ENCODE peak calls at places on chromosomes 12 and 14, in five cellular contexts. X is esophagus squamous epithelium, S is tibial artery, E is thoracic aorta, A is brain microvascular endothelial cell. L is an unnamed sample.
A peak's percentile ranks its signal among the peaks of the same experiment; 100 is the strongest.

GRCh38 chr14:69242311-69243224 is 17.4 kb upstream of the GALNT16 start:
- DNase-seq in X (no peak), S (peak; percentile 75), A (peak; percentile 81), E (no peak), L (peak; percentile 47)

GRCh38 chr14:51844482-51844881 is 15.9 kb upstream of the GNG2 start:
- DNase-seq in S (no peak), X (no peak), A (no peak), E (no peak), L (no peak)

GRCh38 chr14:93691042-93691780 is 97.1 kb downstream of the PRIMA1 start:
- DNase-seq in X (no peak), E (no peak), A (no peak), S (no peak), L (no peak)

GRCh38 chr12:47797432-47797831 is 22.3 kb downstream of the HDAC7 start:
- DNase-seq in E (no peak), A (no peak), X (no peak), S (no peak), L (no peak)

GRCh38 chr14:74804219-74804825 is 41.2 kb downstream of the YLPM1 start:
- DNase-seq in X (no peak), A (peak; percentile 40), E (no peak), S (no peak), L (peak; percentile 59)

GRCh38 chr12:3381059-3382047 is 109.7 kb upstream of the PRMT8 start:
- DNase-seq in S (no peak), E (no peak), A (no peak), X (no peak), L (no peak)

GRCh38 chr12:89951694-89952060 is 243.0 kb upstream of the ATP2B1 start:
- DNase-seq in E (no peak), X (no peak), A (no peak), S (no peak), L (no peak)

GRCh38 chr14:61502459-61503093 is 181.2 kb downstream of the PRKCH start:
- DNase-seq in S (no peak), E (no peak), A (no peak), X (no peak), L (no peak)

GRCh38 chr14:98605043-98605442 is 667.0 kb downstream of the BCL11B start:
- DNase-seq in E (no peak), X (no peak), A (no peak), S (no peak), L (no peak)

GRCh38 chr12:132014092-132014914 is 64.6 kb downstream of the EP400 start:
- DNase-seq in S (peak; percentile 54), A (no peak), X (no peak), E (no peak), L (no peak)

GRCh38 chr12:59030415-59030814 is 110.1 kb upstream of the LRIG3 start:
- DNase-seq in S (no peak), A (no peak), X (no peak), E (no peak), L (no peak)

GRCh38 chr14:83164016-83164415 is 1630.4 kb upstream of the SEL1L start:
- DNase-seq in E (no peak), S (no peak), A (peak; percentile 57), X (no peak), L (no peak)

GRCh38 chr14:28308727-28309126 is 457.9 kb upstream of the FOXG1 start:
- DNase-seq in E (no peak), A (peak; percentile 61), S (no peak), X (no peak), L (peak; percentile 0)

GRCh38 chr14:40909906-40910305 is 696.8 kb upstream of the LRFN5 start:
- DNase-seq in E (no peak), S (no peak), A (no peak), X (no peak), L (no peak)

GRCh38 chr14:30710870-30711269 is 88.8 kb downstream of the SCFD1 start:
- DNase-seq in E (no peak), A (no peak), X (no peak), S (no peak), L (no peak)

GRCh38 chr14:99120147-99121026 is 151.6 kb downstream of the BCL11B start:
- DNase-seq in E (no peak), S (peak; percentile 49), A (no peak), X (no peak), L (no peak)

GRCh38 chr14:65628664-65629063 is 216.1 kb downstream of the FUT8 start:
- DNase-seq in A (no peak), E (no peak), X (no peak), S (no peak), L (no peak)
- H3K36me3 ChIP-seq in A (no peaks in the 10 kb centered on the region), E (no peaks in the 10 kb centered on the region), X (no peaks in the 10 kb centered on the region), S (peaks cover 10% of the 10 kb centered on the region), L (peaks cover 13% of the 10 kb centered on the region)

GRCh38 chr14:59217011-59217410 is 28.5 kb downstream of the DAAM1 start:
- DNase-seq in A (no peak), S (no peak), E (no peak), X (no peak), L (no peak)
- H3K36me3 ChIP-seq in A (no peaks in the 10 kb centered on the region), S (no peaks in the 10 kb centered on the region), E (no peaks in the 10 kb centered on the region), X (no peaks in the 10 kb centered on the region), L (no peaks in the 10 kb centered on the region)

DNA sequence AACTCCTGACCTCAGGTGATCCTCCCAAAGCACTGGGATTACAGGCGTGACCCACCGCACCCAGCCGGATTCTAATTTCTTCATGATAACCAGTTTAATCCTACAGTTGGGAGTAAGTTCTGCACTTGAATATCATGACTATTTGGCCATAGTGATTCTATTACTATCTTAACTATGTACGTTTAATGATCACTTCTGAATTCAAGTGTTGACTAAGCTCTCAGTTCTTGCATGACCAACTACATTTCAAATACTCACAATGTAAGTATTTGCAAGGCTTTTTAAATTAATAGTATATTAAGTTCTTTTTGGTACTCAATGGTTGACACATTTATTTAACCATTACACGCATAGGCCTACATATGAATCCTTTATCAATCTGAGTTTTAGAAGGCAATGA is 17.4 kb upstream of the VPS33A start:
- DNase-seq in A (no peak), E (no peak), X (no peak), S (no peak), L (no peak)
- H3K36me3 ChIP-seq in A (peaks cover 8% of the 10 kb centered on the region), E (peaks cover 8% of the 10 kb centered on the region), X (peaks cover 5% of the 10 kb centered on the region), S (peaks cover 32% of the 10 kb centered on the region), L (no peaks in the 10 kb centered on the region)

GRCh38 chr12:102080842-102081241 is 19.1 kb upstream of the WASHC3 start:
- DNase-seq in S (no peak), E (no peak), X (no peak), A (no peak), L (no peak)
- H3K36me3 ChIP-seq in S (peaks cover 28% of the 10 kb centered on the region), E (peaks cover 17% of the 10 kb centered on the region), X (peaks cover 3% of the 10 kb centered on the region), A (peaks cover 9% of the 10 kb centered on the region), L (peaks cover 25% of the 10 kb centered on the region)

GRCh38 chr12:123329799-123330198 is 34.8 kb downstream of the SBNO1 start:
- DNase-seq in X (no peak), S (no peak), A (no peak), E (no peak), L (no peak)

GRCh38 chr12:123336530-123336929 is 28.1 kb downstream of the SBNO1 start:
- DNase-seq in S (no peak), X (no peak), A (no peak), E (no peak), L (no peak)

GRCh38 chr12:123337053-123337452 is 27.6 kb downstream of the SBNO1 start:
- DNase-seq in A (no peak), S (no peak), X (no peak), E (no peak), L (no peak)

DNA sequence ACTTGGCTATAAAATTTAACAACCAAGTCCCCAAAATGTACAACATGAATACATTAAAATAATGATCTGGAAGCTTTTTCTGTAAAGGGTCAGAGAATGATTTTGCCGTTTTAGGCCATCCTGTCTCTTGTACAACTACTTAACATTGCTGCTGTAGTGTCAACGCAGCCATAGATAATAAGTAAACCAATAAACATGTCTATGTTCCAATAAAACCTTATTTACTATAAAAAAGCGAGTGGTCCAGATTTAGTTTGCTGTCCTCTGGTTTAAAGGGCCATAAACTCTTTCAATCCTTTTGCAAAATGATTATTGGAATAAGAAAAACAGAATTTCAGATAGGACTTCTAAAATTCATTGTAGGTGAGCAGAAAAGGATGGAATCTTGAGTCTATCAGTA is 29.2 kb downstream of the SBNO1 start:
- DNase-seq in S (no peak), X (no peak), A (no peak), E (no peak), L (no peak)
- H3K36me3 ChIP-seq in S (peaks cover 41% of the 10 kb centered on the region), X (peaks cover 7% of the 10 kb centered on the region), A (peaks cover 62% of the 10 kb centered on the region), E (peaks cover 35% of the 10 kb centered on the region), L (peaks cover 23% of the 10 kb centered on the region)

GRCh38 chr12:68636268-68636667 is 25.6 kb downstream of the RAP1B start:
- DNase-seq in X (no peak), A (peak; percentile 28), S (no peak), E (no peak), L (peak; percentile 10)

GRCh38 chr12:68641138-68641537 is 30.4 kb downstream of the RAP1B start:
- DNase-seq in E (no peak), A (no peak), S (no peak), X (no peak), L (no peak)

GRCh38 chr12:68639396-68639767 is 28.7 kb downstream of the RAP1B start:
- DNase-seq in S (no peak), E (no peak), X (no peak), A (no peak), L (no peak)

GRCh38 chr12:68638171-68638570 is 27.5 kb downstream of the RAP1B start:
- DNase-seq in S (no peak), E (no peak), A (no peak), X (no peak), L (no peak)

GRCh38 chr12:68638721-68639395 is 28.2 kb downstream of the RAP1B start:
- DNase-seq in E (no peak), A (peak; percentile 43), X (no peak), S (no peak), L (no peak)
- H3K36me3 ChIP-seq in E (no peaks in the 10 kb centered on the region), A (peaks cover 4% of the 10 kb centered on the region), X (no peaks in the 10 kb centered on the region), S (no peaks in the 10 kb centered on the region), L (peaks cover 4% of the 10 kb centered on the region)